ENCODE peak calls at places on chromosomes 1 and 21, in seven cellular contexts. Q is bronchial epithelial cell, P is HCT116, G is lower lobe of right lung, H is neural progenitor cell, D is hepatocyte, C is fibroblast of mammary gland. A is an unnamed sample.
A peak's percentile ranks its signal among the peaks of the same experiment; 100 is the strongest.

GRCh38 chr1:8457771-8458409 is 140.0 kb downstream of the SLC45A1 start:
- DNase-seq in Q (no peak), P (no peak), H (no peak), G (no peak), D (no peak), C (no peak), A (no peak)

GRCh38 chr1:165862448-165862847 is 35.0 kb downstream of the UCK2 start:
- DNase-seq in Q (no peak), H (no peak), C (no peak), D (no peak), G (no peak), P (no peak), A (no peak)

GRCh38 chr21:36917487-36918158 is 48.8 kb downstream of the HLCS start:
- DNase-seq in D (peak; percentile 72), P (no peak), H (peak; percentile 71), G (no peak), C (peak; percentile 59), Q (peak; percentile 60), A (peak; percentile 65)

GRCh38 chr21:31875424-31876097 is 2.7 kb downstream of the HUNK start:
- DNase-seq in P (no peak), C (no peak), Q (no peak), G (no peak), D (peak; percentile 34), H (no peak), A (peak; percentile 34)

GRCh38 chr1:63624911-63625310 is 31.7 kb downstream of the PGM1 start:
- DNase-seq in D (no peak), P (no peak), H (no peak), G (no peak), Q (no peak), C (no peak), A (peak; percentile 22)

GRCh38 chr1:179586107-179586823 is 5.4 kb upstream of the TDRD5 start:
- DNase-seq in G (peak; percentile 56), C (peak; percentile 21), Q (peak; percentile 1), H (peak; percentile 85), D (peak; percentile 73), P (no peak), A (peak; percentile 8)

GRCh38 chr1:183567584-183567983 is 22.7 kb downstream of the NCF2 start:
- DNase-seq in C (peak; percentile 54), P (no peak), Q (peak; percentile 85), H (no peak), D (no peak), G (peak; percentile 80), A (peak; percentile 43)

GRCh38 chr1:75531570-75531969 is 79.3 kb downstream of the SLC44A5 start:
- DNase-seq in P (no peak), Q (no peak), H (no peak), D (no peak), G (no peak), C (no peak), A (no peak)

GRCh38 chr1:53448241-53448841 is 10.9 kb upstream of the DMRTB1 start:
- DNase-seq in Q (no peak), H (peak; percentile 26), C (no peak), D (no peak), P (no peak), G (no peak), A (no peak)

GRCh38 chr21:44093761-44094160 is 13.4 kb upstream of the PWP2 start:
- DNase-seq in Q (no peak), P (no peak), H (peak; percentile 1), C (no peak), G (no peak), D (no peak), A (no peak)
- H3K4me3 ChIP-seq in Q (no peak overlapping the region), P (no peak overlapping the region), H (no peak overlapping the region), C (no peak overlapping the region), G (no peak overlapping the region), D (no peak overlapping the region), A (no peak overlapping the region)

DNA sequence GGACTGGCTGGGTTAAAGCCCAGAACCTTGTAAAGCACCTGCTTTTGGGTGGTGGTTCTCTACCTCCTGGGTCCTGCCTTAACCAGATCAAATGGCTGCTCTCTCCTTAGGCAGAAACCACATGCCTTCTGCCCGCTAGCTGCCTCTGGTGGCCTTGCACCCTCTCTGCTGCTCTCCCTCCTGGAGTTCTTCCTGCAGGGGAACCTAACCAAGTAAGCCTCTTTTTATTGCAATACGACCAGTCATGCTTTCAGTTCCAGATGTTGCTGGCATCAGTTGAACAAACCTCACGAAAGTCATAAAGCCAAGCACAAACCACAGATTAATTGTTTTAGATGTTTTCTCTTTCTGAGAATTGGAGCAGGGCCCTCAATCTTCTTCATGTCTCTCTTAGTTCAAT is 118.9 kb downstream of the GDAP2 start:
- DNase-seq in H (no peak), P (no peak), D (no peak), G (no peak), Q (no peak), C (peak; percentile 74), A (peak; percentile 69)
- TF ChIP-seq CTCF in H (no peak), P (no peak), D (no peak), G (no peak), Q (no peak), C (peak; percentile 3), A (peak; percentile 13)

GRCh38 chr1:107061886-107062285 is 5.4 kb downstream of the PRMT6 start:
- DNase-seq in G (no peak), H (no peak), C (no peak), D (no peak), P (no peak), Q (no peak), A (no peak)

GRCh38 chr1:107056426-107057196 is at the start of gene PRMT6:
- DNase-seq in H (peak; percentile 91), Q (peak; percentile 32), D (peak; percentile 89), P (peak; percentile 8), G (peak; percentile 91), C (peak; percentile 65), A (peak; percentile 92)

GRCh38 chr1:107057197-107058133 is 991 bp downstream of the PRMT6 start:
- DNase-seq in H (peak; percentile 78), Q (peak; percentile 27), C (peak; percentile 44), G (peak; percentile 78), D (peak; percentile 79), P (no peak), A (peak; percentile 52)

DNA sequence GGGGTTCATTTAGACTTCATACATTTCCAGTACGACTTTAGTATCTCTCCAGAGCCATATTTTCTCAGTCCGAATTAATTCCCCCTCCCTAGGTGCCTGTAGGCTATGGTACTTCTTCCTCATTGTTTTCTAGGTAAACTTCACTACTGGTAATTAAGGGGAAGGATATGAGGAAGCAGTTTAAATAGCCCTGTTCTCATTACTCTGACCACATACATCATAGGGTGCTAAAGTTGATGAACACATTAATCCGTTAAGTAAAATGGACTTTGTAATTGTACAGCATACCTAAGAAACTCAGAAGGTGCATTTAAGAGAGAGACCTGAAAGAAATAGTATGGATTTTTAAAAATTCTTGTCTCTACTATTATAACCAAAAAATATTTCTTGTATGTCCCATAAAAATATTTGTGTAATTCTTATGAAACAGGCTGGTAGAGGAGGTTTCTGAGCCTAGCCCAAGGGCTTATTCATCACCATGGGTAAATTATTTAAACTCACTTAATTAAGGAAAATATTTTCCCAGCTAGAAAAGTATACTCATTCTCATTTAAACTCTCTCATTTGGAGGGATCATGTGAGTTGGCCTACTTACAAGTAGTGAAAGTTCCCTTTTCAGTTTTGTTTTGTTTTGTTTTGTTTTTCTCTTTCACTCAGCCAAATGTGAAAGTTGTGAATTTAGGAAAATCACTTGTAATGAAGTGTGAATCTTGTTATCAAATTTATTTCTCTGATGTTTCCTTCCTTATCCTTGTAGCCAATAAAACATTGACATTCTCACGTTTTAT is 2.0 kb downstream of the PRMT6 start:
- DNase-seq in G (no peak), H (no peak), Q (no peak), D (no peak), C (no peak), P (no peak), A (no peak)
- H3K4me3 ChIP-seq in G (peak overlapping the region; percentile 97), H (peak overlapping the region; percentile 59), Q (peak overlapping the region; percentile 87), D (peak overlapping the region; percentile 97), C (peak overlapping the region; percentile 92), P (no peak overlapping the region), A (peak overlapping the region; percentile 98)

GRCh38 chr1:236307437-236307836 is 25.7 kb upstream of the ERO1B start:
- DNase-seq in D (no peak), H (peak; percentile 57), G (no peak), P (no peak), C (no peak), Q (no peak), A (no peak)
- TF ChIP-seq CTCF in D (no peak), H (peak; percentile 35), G (no peak), P (no peak), C (no peak), Q (no peak), A (no peak)

GRCh38 chr1:3071507-3072177 is 2.6 kb downstream of the PRDM16 start:
- DNase-seq in G (peak; percentile 44), Q (peak; percentile 12), P (no peak), H (no peak), D (no peak), C (no peak), A (no peak)
- H3K4me3 ChIP-seq in G (peak overlapping the region; percentile 76), Q (peak overlapping the region; percentile 59), P (no peak overlapping the region), H (no peak overlapping the region), D (no peak overlapping the region), C (no peak overlapping the region), A (no peak overlapping the region)

GRCh38 chr21:34815831-34816700 is 147.3 kb downstream of the CLIC6 start:
- DNase-seq in D (no peak), G (no peak), H (no peak), C (no peak), P (no peak), Q (no peak), A (peak; percentile 38)
- TF ChIP-seq CTCF in D (no peak), G (no peak), H (no peak), C (no peak), P (no peak), Q (no peak), A (no peak)

DNA sequence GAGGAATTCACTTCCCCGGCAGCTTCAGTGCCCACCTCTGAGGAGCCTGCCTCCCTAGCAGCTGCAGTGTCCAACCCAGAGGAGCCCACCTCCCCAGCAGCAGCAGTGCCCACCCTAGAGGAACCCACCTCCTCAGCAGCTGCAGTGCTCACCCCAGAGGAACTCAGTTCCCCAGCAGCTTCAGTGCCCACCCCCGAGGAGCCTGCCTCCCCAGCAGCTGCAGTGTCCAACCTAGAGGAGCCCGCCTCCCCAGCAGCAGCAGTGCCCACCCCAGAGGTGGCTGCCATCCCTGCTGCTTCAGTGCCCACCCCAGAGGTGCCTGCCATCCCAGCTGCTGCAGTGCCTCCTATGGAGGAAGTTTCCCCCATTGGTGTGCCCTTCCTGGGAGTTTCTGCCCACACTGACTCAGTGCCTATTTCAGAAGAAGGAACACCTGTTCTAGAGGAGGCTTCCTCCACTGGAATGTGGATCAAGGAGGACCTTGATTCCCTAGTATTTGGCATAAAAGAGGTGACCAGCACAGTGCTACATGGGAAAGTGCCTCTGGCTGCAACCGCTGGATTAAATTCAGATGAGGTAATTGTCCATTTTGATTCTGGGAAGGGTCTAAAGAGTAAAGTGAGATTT is 77.4 kb upstream of the BMP8A start:
- DNase-seq in G (no peak), Q (no peak), P (no peak), H (no peak), C (no peak), D (no peak), A (no peak)
- H3K4me3 ChIP-seq in G (peak overlapping the region; percentile 15), Q (no peak overlapping the region), P (no peak overlapping the region), H (peak overlapping the region; percentile 17), C (peak overlapping the region; percentile 15), D (no peak overlapping the region), A (peak overlapping the region; percentile 31)

A was measured in foreskin fibroblast.